ENCODE peak calls at places on chromosomes 12 and 14, in six cellular contexts. One of them, this sample, is unnamed.

GRCh38 chr12:124478416-124478815 is 89.0 kb downstream of the NCOR2 start:
- DNase-seq in IMR-90: no peak
- DNase-seq in neuronal stem cell: no peak
- DNase-seq in H9: no peak
- DNase-seq in H1: no peak
- DNase-seq in mesenchymal stem cell: no peak
- DNase-seq in this sample: peak

GRCh38 chr12:3538691-3539030 is 47.7 kb downstream of the PRMT8 start:
- DNase-seq in IMR-90: no peak
- DNase-seq in neuronal stem cell: no peak
- DNase-seq in H9: peak
- DNase-seq in H1: no peak
- DNase-seq in mesenchymal stem cell: no peak
- DNase-seq in this sample: no peak

GRCh38 chr14:73465833-73466532 is 7.6 kb upstream of the NUMB start:
- DNase-seq in IMR-90: peak
- DNase-seq in neuronal stem cell: no peak
- DNase-seq in H9: no peak
- DNase-seq in H1: no peak
- DNase-seq in mesenchymal stem cell: peak
- DNase-seq in this sample: no peak

GRCh38 chr14:76770521-76771431 is 9.5 kb downstream of the VASH1 start:
- DNase-seq in IMR-90: no peak
- DNase-seq in neuronal stem cell: no peak
- DNase-seq in H9: peak
- DNase-seq in H1: peak
- DNase-seq in mesenchymal stem cell: no peak
- DNase-seq in this sample: no peak

GRCh38 chr14:73463411-73463810 is 5.1 kb upstream of the NUMB start:
- DNase-seq in IMR-90: peak
- DNase-seq in neuronal stem cell: no peak
- DNase-seq in H9: no peak
- DNase-seq in H1: no peak
- DNase-seq in mesenchymal stem cell: peak
- DNase-seq in this sample: peak

GRCh38 chr14:102235275-102235897 is 69.6 kb downstream of the MOK start:
- DNase-seq in IMR-90: peak
- DNase-seq in neuronal stem cell: peak
- DNase-seq in H9: peak
- DNase-seq in H1: peak
- DNase-seq in mesenchymal stem cell: peak
- DNase-seq in this sample: peak

GRCh38 chr12:28909291-28909690 is 239.8 kb upstream of the FAR2 start:
- DNase-seq in IMR-90: peak
- DNase-seq in neuronal stem cell: no peak
- DNase-seq in H9: no peak
- DNase-seq in H1: no peak
- DNase-seq in mesenchymal stem cell: no peak
- DNase-seq in this sample: no peak

GRCh38 chr14:51419685-51420084 is 179.6 kb downstream of the TMX1 start:
- DNase-seq in IMR-90: no peak
- DNase-seq in neuronal stem cell: no peak
- DNase-seq in H9: no peak
- DNase-seq in H1: no peak
- DNase-seq in mesenchymal stem cell: no peak
- DNase-seq in this sample: no peak

GRCh38 chr12:51171884-51172514 is 936 bp downstream of the TFCP2 start:
- DNase-seq in IMR-90: peak
- DNase-seq in neuronal stem cell: no peak
- DNase-seq in H9: peak
- DNase-seq in H1: no peak
- DNase-seq in mesenchymal stem cell: peak
- DNase-seq in this sample: peak

GRCh38 chr12:94071258-94071657 is 77.1 kb upstream of the PLXNC1 start:
- DNase-seq in IMR-90: no peak
- DNase-seq in neuronal stem cell: no peak
- DNase-seq in H9: no peak
- DNase-seq in H1: no peak
- DNase-seq in mesenchymal stem cell: no peak
- DNase-seq in this sample: no peak

GRCh38 chr12:109495012-109495411 is 17.6 kb downstream of the UBE3B start:
- DNase-seq in IMR-90: no peak
- DNase-seq in neuronal stem cell: no peak
- DNase-seq in H9: no peak
- DNase-seq in H1: no peak
- DNase-seq in mesenchymal stem cell: no peak
- DNase-seq in this sample: no peak

GRCh38 chr14:29608861-29609260 is 318.8 kb downstream of the PRKD1 start:
- DNase-seq in IMR-90: no peak
- DNase-seq in neuronal stem cell: no peak
- DNase-seq in H9: no peak
- DNase-seq in H1: no peak
- DNase-seq in mesenchymal stem cell: no peak
- DNase-seq in this sample: no peak

GRCh38 chr12:19244312-19244711 is 114.8 kb downstream of the PLEKHA5 start:
- DNase-seq in IMR-90: no peak
- DNase-seq in neuronal stem cell: no peak
- DNase-seq in H9: no peak
- DNase-seq in H1: no peak
- DNase-seq in mesenchymal stem cell: no peak
- DNase-seq in this sample: no peak

GRCh38 chr12:109762071-109762672 is 48.5 kb downstream of the FAM222A start:
- DNase-seq in IMR-90: no peak
- DNase-seq in neuronal stem cell: no peak
- DNase-seq in H9: peak
- DNase-seq in H1: peak
- DNase-seq in mesenchymal stem cell: no peak
- DNase-seq in this sample: no peak

GRCh38 chr14:56137842-56138241 is 19.6 kb downstream of the PELI2 start:
- DNase-seq in IMR-90: no peak
- DNase-seq in neuronal stem cell: no peak
- DNase-seq in H9: peak
- DNase-seq in H1: peak
- DNase-seq in mesenchymal stem cell: no peak
- DNase-seq in this sample: no peak

GRCh38 chr12:96083020-96083489 is 47.7 kb upstream of the LTA4H start:
- DNase-seq in IMR-90: peak
- DNase-seq in neuronal stem cell: no peak
- DNase-seq in H9: no peak
- DNase-seq in H1: no peak
- DNase-seq in mesenchymal stem cell: no peak
- DNase-seq in this sample: no peak

GRCh38 chr14:34106310-34106709 is 155.4 kb upstream of the EGLN3 start:
- DNase-seq in IMR-90: no peak
- DNase-seq in neuronal stem cell: no peak
- DNase-seq in H9: no peak
- DNase-seq in H1: no peak
- DNase-seq in mesenchymal stem cell: no peak
- DNase-seq in this sample: no peak

GRCh38 chr12:55861871-55862270 is 19.1 kb upstream of the MMP19 start:
- DNase-seq in IMR-90: no peak
- DNase-seq in neuronal stem cell: no peak
- DNase-seq in H9: no peak
- DNase-seq in H1: no peak
- DNase-seq in mesenchymal stem cell: no peak
- DNase-seq in this sample: peak

GRCh38 chr14:99881011-99881410 is 87.8 kb downstream of the EML1 start:
- DNase-seq in IMR-90: peak
- DNase-seq in neuronal stem cell: no peak
- DNase-seq in H9: no peak
- DNase-seq in H1: no peak
- DNase-seq in mesenchymal stem cell: no peak
- DNase-seq in this sample: no peak

DNA sequence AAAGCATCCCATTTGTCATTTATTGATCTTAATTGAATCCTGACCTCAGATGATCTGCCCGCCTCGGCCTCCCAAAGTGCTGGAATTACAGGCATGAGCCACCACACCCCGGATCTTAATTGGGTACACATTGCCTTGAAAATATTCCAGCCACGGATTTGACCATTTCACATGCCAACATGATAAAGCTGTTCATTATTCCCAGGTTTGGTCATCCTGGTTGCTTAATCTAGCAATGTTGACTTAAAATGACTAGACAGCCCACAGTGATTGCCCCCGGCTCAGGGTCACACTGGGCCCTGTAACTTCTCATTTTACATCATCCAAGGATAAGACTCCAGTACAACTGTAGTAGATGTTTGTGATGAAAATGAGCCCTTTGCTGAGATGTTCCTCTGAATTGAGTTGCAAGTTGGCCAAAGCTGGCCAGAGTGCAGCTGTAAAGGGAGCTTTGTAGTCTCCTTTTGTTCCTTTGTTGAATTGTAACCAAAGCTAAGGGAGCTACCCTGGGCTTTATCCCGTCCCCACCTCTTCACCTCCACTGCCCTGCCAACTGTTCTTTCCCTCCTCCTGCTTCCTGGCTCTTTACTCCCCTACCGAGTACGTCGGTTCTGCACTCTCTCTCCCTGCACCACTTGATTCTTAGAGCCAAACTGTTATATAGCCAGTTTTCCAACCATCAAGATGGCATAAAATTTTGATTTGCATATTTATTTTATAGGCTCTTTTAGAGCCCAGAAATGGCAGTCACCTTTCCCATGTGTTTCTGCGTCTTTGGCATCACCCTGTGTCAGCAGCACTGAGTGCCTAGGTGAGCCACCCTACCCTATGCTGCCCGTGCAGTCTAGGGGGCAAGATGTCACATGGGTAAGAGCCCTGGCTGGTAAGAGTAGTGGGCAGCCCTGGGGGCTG is 141.3 kb upstream of the HIF1A start:
- DNase-seq in IMR-90: peak
- DNase-seq in neuronal stem cell: no peak
- DNase-seq in H9: no peak
- DNase-seq in H1: no peak
- DNase-seq in mesenchymal stem cell: peak
- DNase-seq in this sample: peak
- H3K23ac ChIP-seq in IMR-90: peak
- H3K23ac ChIP-seq in neuronal stem cell: no peak
- H3K23ac ChIP-seq in H9: no peak
- H3K23ac ChIP-seq in H1: no peak
- H3K23ac ChIP-seq in mesenchymal stem cell: no peak
- H3K23ac ChIP-seq in this sample: no peak

GRCh38 chr12:70052931-70053497 is 190.2 kb upstream of the CNOT2 start:
- DNase-seq in IMR-90: peak
- DNase-seq in neuronal stem cell: no peak
- DNase-seq in H9: no peak
- DNase-seq in H1: no peak
- DNase-seq in mesenchymal stem cell: peak
- DNase-seq in this sample: peak
- H2AK5ac ChIP-seq in IMR-90: no peak
- H2AK5ac ChIP-seq in neuronal stem cell: no peak
- H2AK5ac ChIP-seq in H9: no peak
- H2AK5ac ChIP-seq in H1: no peak
- H2AK5ac ChIP-seq in mesenchymal stem cell: no peak
- H2AK5ac ChIP-seq in this sample: no peak

GRCh38 chr14:103846008-103846568 is 1.3 kb downstream of the PPP1R13B start:
- DNase-seq in IMR-90: no peak
- DNase-seq in neuronal stem cell: no peak
- DNase-seq in H9: no peak
- DNase-seq in H1: no peak
- DNase-seq in mesenchymal stem cell: no peak
- DNase-seq in this sample: no peak

GRCh38 chr14:103847954-103848719 is 762 bp upstream of the PPP1R13B start:
- DNase-seq in IMR-90: no peak
- DNase-seq in neuronal stem cell: no peak
- DNase-seq in H9: peak
- DNase-seq in H1: peak
- DNase-seq in mesenchymal stem cell: peak
- DNase-seq in this sample: peak

GRCh38 chr14:103845327-103845726 is 2.0 kb downstream of the PPP1R13B start:
- DNase-seq in IMR-90: no peak
- DNase-seq in neuronal stem cell: no peak
- DNase-seq in H9: no peak
- DNase-seq in H1: no peak
- DNase-seq in mesenchymal stem cell: no peak
- DNase-seq in this sample: no peak

GRCh38 chr14:103847439-103847953 is at the start of gene PPP1R13B:
- DNase-seq in IMR-90: peak
- DNase-seq in neuronal stem cell: peak
- DNase-seq in H9: peak
- DNase-seq in H1: peak
- DNase-seq in mesenchymal stem cell: peak
- DNase-seq in this sample: peak

DNA sequence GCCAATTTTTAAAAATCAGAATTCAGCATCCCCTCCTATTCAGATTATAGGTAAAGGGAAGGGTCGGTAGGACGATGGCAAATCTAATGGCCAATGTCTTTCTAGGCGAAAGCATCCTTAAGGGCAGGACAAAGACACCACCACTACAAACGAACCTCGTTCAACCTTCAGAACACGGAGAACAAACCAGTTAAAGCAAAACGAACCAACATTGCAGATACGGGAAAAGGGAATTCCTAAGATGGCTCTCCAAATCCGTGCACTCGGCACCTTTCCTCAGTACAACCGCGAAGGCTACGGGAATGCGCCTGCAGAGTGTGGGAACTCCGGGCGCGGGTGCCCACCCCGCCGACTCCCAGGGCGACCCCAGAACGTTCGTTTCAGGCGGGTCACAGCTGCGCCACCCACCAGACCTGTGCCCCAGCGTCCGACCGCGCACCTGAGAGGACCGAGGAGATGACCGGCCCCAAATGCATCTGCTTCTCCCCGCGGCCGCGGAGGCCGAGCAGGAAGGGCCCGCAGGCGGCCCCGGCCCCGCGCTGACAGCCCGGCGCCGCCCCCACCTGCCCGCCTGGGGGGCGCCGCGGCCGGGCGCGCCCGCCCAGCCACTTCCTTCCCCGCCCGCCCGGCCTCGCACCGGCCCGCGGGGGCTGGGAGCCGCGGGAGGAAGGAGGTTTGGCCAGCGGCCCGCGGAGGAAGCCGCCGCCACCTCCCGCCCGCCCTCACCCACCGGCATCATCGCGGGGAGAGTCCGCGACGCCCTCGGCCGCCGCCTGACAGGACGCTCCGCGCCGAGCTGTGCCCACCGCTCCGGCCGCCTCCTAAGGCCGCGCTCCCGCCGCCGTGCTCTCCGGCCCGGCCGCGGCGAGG is 571 bp downstream of the PPP1R13B start:
- DNase-seq in IMR-90: no peak
- DNase-seq in neuronal stem cell: no peak
- DNase-seq in H9: peak
- DNase-seq in H1: peak
- DNase-seq in mesenchymal stem cell: peak
- DNase-seq in this sample: peak
- H3K14ac ChIP-seq in IMR-90: no peak
- H3K14ac ChIP-seq in neuronal stem cell: no peak
- H3K14ac ChIP-seq in H9: no peak
- H3K14ac ChIP-seq in H1: no peak
- H3K14ac ChIP-seq in mesenchymal stem cell: peak
- H3K14ac ChIP-seq in this sample: peak

DNA sequence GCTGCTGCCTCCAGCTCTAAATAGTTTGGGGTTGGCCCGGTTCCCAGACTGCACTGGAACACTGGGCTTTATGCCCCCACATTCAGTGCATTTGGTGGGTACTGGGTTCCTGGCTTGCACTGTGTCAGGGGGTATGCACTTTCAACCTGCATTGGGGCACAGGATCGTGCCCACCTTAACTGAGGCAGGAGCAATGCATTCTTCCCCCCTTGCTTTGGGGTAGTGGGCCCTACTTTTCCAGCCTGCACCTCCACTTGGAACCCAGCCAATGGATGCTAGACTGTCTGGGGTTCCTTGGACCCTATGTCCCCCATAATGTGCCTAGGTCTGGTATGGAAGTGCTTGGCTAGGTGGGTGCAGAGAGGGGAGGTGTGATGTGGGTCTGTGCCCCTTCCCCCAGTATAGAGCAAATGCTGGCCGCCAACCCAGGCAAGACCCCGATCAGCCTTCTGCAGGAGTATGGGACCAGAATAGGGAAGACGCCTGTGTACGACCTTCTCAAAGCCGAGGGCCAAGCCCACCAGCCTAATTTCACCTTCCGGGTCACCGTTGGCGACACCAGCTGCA is 615 bp downstream of the TARBP2 start:
- DNase-seq in IMR-90: no peak
- DNase-seq in neuronal stem cell: no peak
- DNase-seq in H9: no peak
- DNase-seq in H1: no peak
- DNase-seq in mesenchymal stem cell: no peak
- DNase-seq in this sample: no peak
- H3K23ac ChIP-seq in IMR-90: peak
- H3K23ac ChIP-seq in neuronal stem cell: peak
- H3K23ac ChIP-seq in H9: no peak
- H3K23ac ChIP-seq in H1: no peak
- H3K23ac ChIP-seq in mesenchymal stem cell: no peak
- H3K23ac ChIP-seq in this sample: no peak